ENCODE peak calls at places on chromosomes 4 and X, in four cellular contexts. O is GM04504, H is amniotic stem cell, P is T-helper 9 cell. F is an unnamed sample.

GRCh38 chr4:76504613-76505465 is 69.8 kb downstream of the SHROOM3 start:
- DNase-seq in H (peak; percentile 49), P (no peak), O (peak; percentile 23), F (no peak)

GRCh38 chr4:1928356-1929235 is 57.4 kb downstream of the NSD2 start:
- DNase-seq in P (no peak), H (no peak), O (no peak), F (no peak)

GRCh38 chr4:70670332-70671014 is 4.2 kb upstream of the JCHAIN start:
- DNase-seq in H (no peak), P (no peak), O (peak; percentile 47), F (no peak)

GRCh38 chr4:142278171-142278570 is 567.9 kb downstream of the INPP4B start:
- DNase-seq in P (no peak), H (no peak), O (no peak), F (no peak)

GRCh38 chr4:8643986-8644385 is 51.4 kb downstream of the CPZ start:
- DNase-seq in P (no peak), O (no peak), H (no peak), F (no peak)

GRCh38 chrX:152245231-152245630 is 106.9 kb upstream of the MAGEA10 start:
- DNase-seq in H (no peak), O (no peak), P (no peak), F (no peak)

GRCh38 chr4:82864336-82865001 is 26.5 kb downstream of the SEC31A start:
- DNase-seq in H (no peak), P (no peak), O (no peak), F (no peak)

GRCh38 chr4:39043697-39044363 is 11.6 kb upstream of the TMEM156 start:
- DNase-seq in H (no peak), O (no peak), P (no peak), F (no peak)

GRCh38 chr4:24974252-24974580 is 56.5 kb downstream of the LGI2 start:
- DNase-seq in H (no peak), P (no peak), O (no peak), F (no peak)

GRCh38 chrX:129957241-129958099 is 25.0 kb upstream of the BCORL1 start:
- DNase-seq in H (no peak), O (no peak), P (peak; percentile 24), F (peak; percentile 68)

GRCh38 chr4:186719925-186720694 is 3.5 kb downstream of the FAT1 start:
- DNase-seq in H (no peak), O (no peak), P (no peak), F (no peak)

GRCh38 chrX:133185938-133186337 is 32.2 kb downstream of the TFDP3 start:
- DNase-seq in P (no peak), H (no peak), O (no peak), F (no peak)